ENCODE peak calls at places on chromosomes 2 and 18, in six cellular contexts. One of them, this sample, is unnamed.

GRCh38 chr2:182887093-182887492 is 20.7 kb upstream of the FRZB start:
- DNase-seq in adipocyte: peak
- DNase-seq in lower leg skin: no peak
- DNase-seq in tibial nerve: no peak
- DNase-seq in psoas muscle: no peak
- DNase-seq in K562: no peak
- DNase-seq in this sample: no peak

GRCh38 chr18:4807495-4808293 is 352.6 kb upstream of the DLGAP1 start:
- DNase-seq in lower leg skin: no peak
- DNase-seq in tibial nerve: no peak
- DNase-seq in adipocyte: no peak
- DNase-seq in psoas muscle: no peak
- DNase-seq in K562: no peak
- DNase-seq in this sample: no peak

GRCh38 chr18:3836937-3837336 is 387.0 kb downstream of the TGIF1 start:
- DNase-seq in K562: no peak
- DNase-seq in psoas muscle: no peak
- DNase-seq in tibial nerve: no peak
- DNase-seq in adipocyte: no peak
- DNase-seq in lower leg skin: no peak
- DNase-seq in this sample: no peak

GRCh38 chr2:175619179-175619578 is 382.9 kb downstream of the LNPK start:
- DNase-seq in psoas muscle: no peak
- DNase-seq in tibial nerve: no peak
- DNase-seq in adipocyte: no peak
- DNase-seq in K562: no peak
- DNase-seq in lower leg skin: no peak
- DNase-seq in this sample: no peak

GRCh38 chr2:190838492-190838910 is 42.1 kb upstream of the GLS start:
- DNase-seq in adipocyte: peak
- DNase-seq in lower leg skin: no peak
- DNase-seq in psoas muscle: no peak
- DNase-seq in K562: no peak
- DNase-seq in tibial nerve: no peak
- DNase-seq in this sample: no peak

GRCh38 chr2:219243291-219243761 is 1.9 kb downstream of the GLB1L start:
- DNase-seq in adipocyte: no peak
- DNase-seq in tibial nerve: peak
- DNase-seq in lower leg skin: no peak
- DNase-seq in psoas muscle: no peak
- DNase-seq in K562: no peak
- DNase-seq in this sample: no peak

GRCh38 chr2:33337385-33337784 is 139.1 kb upstream of the RASGRP3 start:
- DNase-seq in adipocyte: no peak
- DNase-seq in tibial nerve: no peak
- DNase-seq in K562: no peak
- DNase-seq in lower leg skin: no peak
- DNase-seq in psoas muscle: no peak
- DNase-seq in this sample: no peak

GRCh38 chr2:54459037-54459441 is 2.9 kb downstream of the SPTBN1 start:
- DNase-seq in K562: no peak
- DNase-seq in tibial nerve: peak
- DNase-seq in lower leg skin: no peak
- DNase-seq in psoas muscle: no peak
- DNase-seq in adipocyte: peak
- DNase-seq in this sample: no peak

GRCh38 chr18:25282282-25282681 is 69.7 kb downstream of the ZNF521 start:
- DNase-seq in tibial nerve: no peak
- DNase-seq in adipocyte: no peak
- DNase-seq in K562: no peak
- DNase-seq in lower leg skin: peak
- DNase-seq in psoas muscle: peak
- DNase-seq in this sample: no peak

GRCh38 chr2:23669413-23670244 is 257.3 kb downstream of the ATAD2B start:
- DNase-seq in adipocyte: peak
- DNase-seq in psoas muscle: peak
- DNase-seq in tibial nerve: peak
- DNase-seq in lower leg skin: peak
- DNase-seq in K562: no peak
- DNase-seq in this sample: no peak

GRCh38 chr2:57703407-57703806 is 343.2 kb upstream of the VRK2 start:
- DNase-seq in lower leg skin: no peak
- DNase-seq in adipocyte: no peak
- DNase-seq in tibial nerve: no peak
- DNase-seq in psoas muscle: no peak
- DNase-seq in K562: no peak
- DNase-seq in this sample: no peak

GRCh38 chr2:173286153-173286809 is 68.4 kb upstream of the CDCA7 start:
- DNase-seq in tibial nerve: no peak
- DNase-seq in lower leg skin: no peak
- DNase-seq in psoas muscle: no peak
- DNase-seq in K562: no peak
- DNase-seq in adipocyte: no peak
- DNase-seq in this sample: no peak

GRCh38 chr18:9683418-9684396 is 24.4 kb upstream of the RAB31 start:
- DNase-seq in psoas muscle: no peak
- DNase-seq in adipocyte: peak
- DNase-seq in K562: peak
- DNase-seq in tibial nerve: peak
- DNase-seq in lower leg skin: no peak
- DNase-seq in this sample: peak

GRCh38 chr2:230541934-230542380 is 126.0 kb downstream of the SP100 start:
- DNase-seq in adipocyte: peak
- DNase-seq in psoas muscle: no peak
- DNase-seq in tibial nerve: no peak
- DNase-seq in K562: no peak
- DNase-seq in lower leg skin: no peak
- DNase-seq in this sample: no peak

GRCh38 chr18:74480149-74480651 is 16.0 kb upstream of the CNDP2 start:
- DNase-seq in psoas muscle: no peak
- DNase-seq in tibial nerve: no peak
- DNase-seq in K562: peak
- DNase-seq in lower leg skin: no peak
- DNase-seq in adipocyte: no peak
- DNase-seq in this sample: no peak

GRCh38 chr2:59694176-59694575 is 859.3 kb downstream of the BCL11A start:
- DNase-seq in K562: no peak
- DNase-seq in psoas muscle: no peak
- DNase-seq in adipocyte: no peak
- DNase-seq in tibial nerve: no peak
- DNase-seq in lower leg skin: no peak
- DNase-seq in this sample: no peak

GRCh38 chr2:109499549-109499948 is 114.2 kb downstream of the SEPTIN10 start:
- DNase-seq in psoas muscle: no peak
- DNase-seq in K562: no peak
- DNase-seq in lower leg skin: no peak
- DNase-seq in adipocyte: no peak
- DNase-seq in tibial nerve: no peak
- DNase-seq in this sample: no peak

GRCh38 chr2:15770148-15770547 is 170.2 kb upstream of the MYCN start:
- DNase-seq in K562: no peak
- DNase-seq in adipocyte: no peak
- DNase-seq in tibial nerve: no peak
- DNase-seq in lower leg skin: no peak
- DNase-seq in psoas muscle: no peak
- DNase-seq in this sample: no peak

GRCh38 chr2:169336677-169337076 is 25.7 kb downstream of the LRP2 start:
- DNase-seq in tibial nerve: no peak
- DNase-seq in adipocyte: no peak
- DNase-seq in K562: no peak
- DNase-seq in psoas muscle: no peak
- DNase-seq in lower leg skin: no peak
- DNase-seq in this sample: no peak

GRCh38 chr18:7872569-7872968 is 305.5 kb downstream of the PTPRM start:
- DNase-seq in adipocyte: peak
- DNase-seq in lower leg skin: no peak
- DNase-seq in K562: no peak
- DNase-seq in tibial nerve: no peak
- DNase-seq in psoas muscle: no peak
- DNase-seq in this sample: peak

GRCh38 chr2:22788749-22789148 is 596.2 kb upstream of the KLHL29 start:
- DNase-seq in tibial nerve: no peak
- DNase-seq in lower leg skin: no peak
- DNase-seq in adipocyte: no peak
- DNase-seq in psoas muscle: no peak
- DNase-seq in K562: no peak
- DNase-seq in this sample: no peak

GRCh38 chr2:221176666-221177065 is 395.4 kb downstream of the EPHA4 start:
- DNase-seq in adipocyte: no peak
- DNase-seq in psoas muscle: no peak
- DNase-seq in lower leg skin: no peak
- DNase-seq in K562: no peak
- DNase-seq in tibial nerve: no peak
- DNase-seq in this sample: peak

GRCh38 chr2:96618599-96619283 is 19.4 kb downstream of the KANSL3 start:
- DNase-seq in psoas muscle: no peak
- DNase-seq in adipocyte: peak
- DNase-seq in tibial nerve: peak
- DNase-seq in K562: no peak
- DNase-seq in lower leg skin: no peak
- DNase-seq in this sample: no peak
- H3K4me3 ChIP-seq in psoas muscle: no peak
- H3K4me3 ChIP-seq in adipocyte: peak
- H3K4me3 ChIP-seq in tibial nerve: no peak
- H3K4me3 ChIP-seq in K562: no peak
- H3K4me3 ChIP-seq in lower leg skin: no peak
- H3K4me3 ChIP-seq in this sample: no peak

GRCh38 chr2:9751831-9752230 is 91.4 kb upstream of the TAF1B start:
- DNase-seq in tibial nerve: no peak
- DNase-seq in K562: no peak
- DNase-seq in psoas muscle: no peak
- DNase-seq in adipocyte: no peak
- DNase-seq in lower leg skin: no peak
- DNase-seq in this sample: no peak

GRCh38 chr2:9754532-9754887 is 88.8 kb upstream of the TAF1B start:
- DNase-seq in adipocyte: no peak
- DNase-seq in psoas muscle: peak
- DNase-seq in K562: no peak
- DNase-seq in tibial nerve: no peak
- DNase-seq in lower leg skin: no peak
- DNase-seq in this sample: no peak

GRCh38 chr2:9753665-9754531 is 89.4 kb upstream of the TAF1B start:
- DNase-seq in adipocyte: no peak
- DNase-seq in psoas muscle: no peak
- DNase-seq in K562: peak
- DNase-seq in tibial nerve: no peak
- DNase-seq in lower leg skin: no peak
- DNase-seq in this sample: no peak

GRCh38 chr2:9753276-9753600 is 90.0 kb upstream of the TAF1B start:
- DNase-seq in adipocyte: peak
- DNase-seq in psoas muscle: peak
- DNase-seq in tibial nerve: peak
- DNase-seq in K562: peak
- DNase-seq in lower leg skin: peak
- DNase-seq in this sample: peak

DNA sequence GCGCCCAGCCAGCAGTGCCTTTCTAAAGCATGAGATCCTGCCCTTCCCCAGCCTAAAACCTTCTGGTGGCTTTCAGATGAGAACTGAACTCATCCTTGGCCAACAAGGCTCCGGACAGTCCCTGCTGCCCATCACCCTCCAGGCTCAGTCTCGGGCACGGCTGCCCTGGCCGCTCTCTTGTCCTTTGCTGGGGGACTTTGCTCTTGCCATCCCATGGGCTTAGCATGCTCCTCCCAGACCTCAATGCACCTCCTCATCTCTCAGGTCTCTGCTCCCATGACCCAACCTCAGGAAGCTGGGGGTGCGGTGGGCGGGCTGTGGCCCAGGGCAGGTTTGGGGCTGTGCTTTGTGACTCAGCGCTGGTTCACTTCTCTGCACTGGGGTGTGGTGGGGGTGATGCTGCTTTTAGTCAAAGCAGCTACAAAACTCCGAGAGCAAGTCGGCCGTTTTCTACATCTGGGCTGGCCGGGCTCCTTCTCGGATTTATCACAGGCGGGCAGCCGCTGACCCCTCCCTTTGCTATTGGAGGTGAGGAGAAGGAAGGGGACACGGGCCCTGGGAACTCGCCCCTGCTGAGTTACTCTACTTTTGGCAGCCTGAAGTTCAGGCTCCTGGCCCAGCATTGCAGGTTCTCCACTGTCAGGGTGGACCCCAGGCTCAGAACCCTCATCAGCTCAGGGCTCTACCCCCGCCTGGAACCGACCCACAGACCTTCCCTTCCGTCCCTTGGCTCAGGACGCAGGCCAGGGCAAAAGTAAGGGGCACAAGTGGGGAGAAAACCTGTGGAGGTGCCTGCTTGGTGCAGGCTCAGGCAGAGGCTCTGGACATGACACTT is 90.6 kb upstream of the TAF1B start:
- DNase-seq in lower leg skin: no peak
- DNase-seq in adipocyte: peak
- DNase-seq in psoas muscle: no peak
- DNase-seq in tibial nerve: no peak
- DNase-seq in K562: peak
- DNase-seq in this sample: peak
- H3K4me3 ChIP-seq in lower leg skin: no peak
- H3K4me3 ChIP-seq in adipocyte: peak
- H3K4me3 ChIP-seq in psoas muscle: no peak
- H3K4me3 ChIP-seq in tibial nerve: no peak
- H3K4me3 ChIP-seq in K562: no peak
- H3K4me3 ChIP-seq in this sample: peak

DNA sequence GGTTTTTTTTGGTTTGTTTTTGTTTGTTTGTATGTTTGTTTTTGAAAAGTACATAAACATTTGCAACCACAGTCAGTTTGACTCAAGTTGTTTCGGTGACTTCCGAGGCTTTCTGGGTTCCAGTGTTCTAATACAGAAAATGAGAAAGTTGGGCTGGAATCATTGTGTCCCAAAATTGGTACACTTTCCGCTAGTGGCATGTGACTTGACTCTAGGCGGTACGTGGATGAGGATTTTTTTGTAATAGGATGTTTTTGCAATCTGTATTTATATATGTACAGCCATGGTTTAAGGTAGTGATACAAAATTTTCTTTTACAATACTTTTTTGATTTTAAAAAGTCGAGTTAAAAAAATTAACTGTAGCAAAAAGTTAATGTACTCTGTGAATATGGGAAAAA is 1.7 kb downstream of the MFF start:
- DNase-seq in tibial nerve: no peak
- DNase-seq in adipocyte: peak
- DNase-seq in psoas muscle: no peak
- DNase-seq in lower leg skin: no peak
- DNase-seq in K562: no peak
- DNase-seq in this sample: no peak
- H3K4me3 ChIP-seq in tibial nerve: no peak
- H3K4me3 ChIP-seq in adipocyte: peak
- H3K4me3 ChIP-seq in psoas muscle: peak
- H3K4me3 ChIP-seq in lower leg skin: no peak
- H3K4me3 ChIP-seq in K562: peak
- H3K4me3 ChIP-seq in this sample: peak

DNA sequence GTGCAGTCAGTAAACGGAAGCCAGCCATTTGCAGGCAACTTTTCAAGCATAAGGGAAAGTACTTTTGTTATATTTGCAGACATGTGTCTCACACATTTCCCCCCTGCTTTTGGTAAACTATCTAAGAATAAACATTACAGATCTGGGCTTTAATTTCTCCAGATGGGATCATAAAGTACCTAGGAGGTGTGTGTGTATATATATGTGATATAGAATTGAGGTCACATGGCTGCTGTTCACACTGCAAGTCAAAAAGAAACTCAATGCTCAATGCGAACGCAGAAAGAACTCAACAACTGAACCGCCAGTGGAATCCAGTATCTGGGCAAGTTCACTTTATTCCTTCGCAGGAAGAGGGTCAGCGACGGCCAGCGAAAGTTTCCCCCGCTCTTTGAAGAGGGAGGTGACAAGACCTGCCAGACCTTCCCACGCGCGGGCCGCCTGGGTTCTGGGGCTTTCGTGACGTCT is 17.7 kb downstream of the POU3F3 start:
- DNase-seq in tibial nerve: no peak
- DNase-seq in adipocyte: no peak
- DNase-seq in lower leg skin: no peak
- DNase-seq in K562: no peak
- DNase-seq in psoas muscle: no peak
- DNase-seq in this sample: no peak
- H3K4me3 ChIP-seq in tibial nerve: no peak
- H3K4me3 ChIP-seq in adipocyte: no peak
- H3K4me3 ChIP-seq in lower leg skin: no peak
- H3K4me3 ChIP-seq in K562: no peak
- H3K4me3 ChIP-seq in psoas muscle: no peak
- H3K4me3 ChIP-seq in this sample: no peak

This sample was measured in HFF-Myc.